ENCODE peak calls at places on chromosome 22, in seven cellular contexts. K is cardiac muscle cell, I is neural progenitor cell, M is bronchial epithelial cell, D is fibroblast of lung, P is left ventricle myocardium inferior, X is spleen. T is an unnamed sample.

GRCh38 chr22:37303821-37304274 is 21.5 kb downstream of the CYTH4 start:
- DNase-seq in D (peak; percentile 92), P (no peak), I (no peak), X (no peak), M (peak; percentile 93), K (no peak), T (no peak)

GRCh38 chr22:38531251-38531956 is 25.3 kb upstream of the DDX17 start:
- DNase-seq in P (no peak), K (no peak), D (no peak), X (no peak), I (no peak), M (no peak), T (no peak)

GRCh38 chr22:35299717-35300497 is at the start of gene TOM1:
- DNase-seq in X (peak; percentile 99), P (peak; percentile 97), M (peak; percentile 88), K (peak; percentile 98), I (peak; percentile 99), D (peak; percentile 99), T (peak; percentile 99)

GRCh38 chr22:44583854-44584253 is 85.8 kb upstream of the RTL6 start:
- DNase-seq in X (peak; percentile 52), M (no peak), P (peak; percentile 7), K (no peak), I (no peak), D (no peak), T (peak; percentile 84)

GRCh38 chr22:37775785-37776638 is 31.7 kb upstream of the GCAT start:
- DNase-seq in K (no peak), X (no peak), I (no peak), P (no peak), D (peak; percentile 83), M (peak; percentile 99), T (no peak)

GRCh38 chr22:19817561-19818263 is 37.0 kb downstream of the GNB1L start:
- DNase-seq in X (no peak), K (no peak), M (no peak), P (no peak), D (no peak), I (no peak), T (peak; percentile 50)

GRCh38 chr22:37309221-37310074 is 27.1 kb downstream of the CYTH4 start:
- DNase-seq in M (no peak), X (peak; percentile 88), D (no peak), I (no peak), K (no peak), P (no peak), T (peak; percentile 64)

GRCh38 chr22:27905638-27906037 is 13.4 kb downstream of the PITPNB start:
- DNase-seq in P (no peak), X (no peak), K (no peak), I (no peak), M (no peak), D (no peak), T (no peak)

GRCh38 chr22:38738475-38739070 is 17.2 kb downstream of the SUN2 start:
- DNase-seq in D (no peak), I (no peak), K (no peak), M (no peak), P (no peak), X (peak; percentile 68), T (no peak)

GRCh38 chr22:20741634-20742581 is 32.0 kb upstream of the SERPIND1 start:
- DNase-seq in D (peak; percentile 15), I (peak; percentile 37), P (no peak), K (peak; percentile 58), X (no peak), M (peak; percentile 35), T (peak; percentile 86)

GRCh38 chr22:36998620-36999351 is 20.5 kb downstream of the TST start:
- DNase-seq in I (no peak), P (no peak), D (no peak), X (no peak), M (peak; percentile 60), K (no peak), T (peak; percentile 71)

GRCh38 chr22:42320463-42321416 is 50.3 kb upstream of the TCF20 start:
- DNase-seq in M (no peak), K (no peak), D (no peak), X (no peak), P (no peak), I (no peak), T (no peak)

GRCh38 chr22:25070870-25071465 is 118.5 kb downstream of the KIAA1671 start:
- DNase-seq in X (no peak), I (no peak), K (no peak), P (no peak), M (no peak), D (peak; percentile 39), T (no peak)

GRCh38 chr22:25071720-25072119 is 119.2 kb downstream of the KIAA1671 start:
- DNase-seq in M (no peak), D (no peak), X (no peak), P (no peak), K (no peak), I (no peak), T (no peak)

GRCh38 chr22:25069426-25069757 is 116.9 kb downstream of the KIAA1671 start:
- DNase-seq in X (no peak), D (no peak), P (no peak), I (no peak), K (no peak), M (no peak), T (no peak)

GRCh38 chr22:25068701-25069100 is 116.2 kb downstream of the KIAA1671 start:
- DNase-seq in I (no peak), K (no peak), P (no peak), M (no peak), X (peak; percentile 78), D (no peak), T (peak; percentile 43)

DNA sequence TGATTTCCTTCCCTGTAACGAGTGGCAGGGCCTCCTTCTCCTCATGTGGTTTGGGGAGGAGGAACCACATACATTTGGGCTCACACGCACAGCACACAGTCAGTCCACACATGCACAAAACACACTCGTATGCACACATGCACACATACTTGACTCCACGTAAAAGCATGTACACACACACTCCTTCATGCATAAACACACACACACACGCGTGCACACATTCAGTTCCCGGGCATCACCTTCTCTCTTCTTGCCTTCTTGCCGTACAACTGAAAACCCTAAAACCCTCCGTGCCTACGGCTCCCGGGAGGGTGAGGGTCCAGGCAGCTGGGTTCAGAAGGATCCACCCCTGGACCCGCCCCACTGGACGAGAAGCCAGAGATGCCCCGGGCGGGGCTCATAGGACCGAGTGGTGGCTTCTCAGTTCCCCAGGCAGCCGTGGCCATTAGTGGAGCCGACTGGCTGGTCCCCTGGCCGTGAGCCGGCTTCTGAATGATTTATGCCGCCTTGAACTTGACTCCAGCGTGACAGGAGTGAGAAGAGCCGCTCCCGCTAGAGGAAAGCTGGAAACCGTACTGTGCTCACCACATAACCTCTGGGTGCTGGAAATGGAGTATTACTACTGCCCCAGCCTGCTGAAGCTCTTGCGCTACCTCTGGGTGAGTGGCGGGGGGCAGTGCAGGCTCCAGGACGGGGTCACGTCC is 117.4 kb downstream of the KIAA1671 start:
- DNase-seq in D (no peak), K (peak; percentile 46), M (no peak), P (no peak), I (no peak), X (no peak), T (peak; percentile 60)
- H3K4me3 ChIP-seq in D (no peak overlapping the region), K (no peak overlapping the region), M (no peak overlapping the region), P (peak overlapping the region; percentile 21), I (no peak overlapping the region), X (no peak overlapping the region), T (no peak overlapping the region)

GRCh38 chr22:50261615-50262459 is at the start of gene MAPK12:
- DNase-seq in X (no peak), P (no peak), D (peak; percentile 45), K (peak; percentile 82), I (peak; percentile 87), M (no peak), T (peak; percentile 98)

GRCh38 chr22:50262460-50262911 is 1.0 kb upstream of the MAPK12 start:
- DNase-seq in X (no peak), K (no peak), I (no peak), M (peak; percentile 40), P (no peak), D (no peak), T (no peak)

GRCh38 chr22:50262973-50263617 is 1.6 kb upstream of the MAPK12 start:
- DNase-seq in D (no peak), X (no peak), P (no peak), M (no peak), I (no peak), K (no peak), T (no peak)

GRCh38 chr22:50264946-50265669 is 3.6 kb upstream of the MAPK12 start:
- DNase-seq in D (no peak), I (no peak), M (no peak), P (no peak), X (no peak), K (no peak), T (no peak)

DNA sequence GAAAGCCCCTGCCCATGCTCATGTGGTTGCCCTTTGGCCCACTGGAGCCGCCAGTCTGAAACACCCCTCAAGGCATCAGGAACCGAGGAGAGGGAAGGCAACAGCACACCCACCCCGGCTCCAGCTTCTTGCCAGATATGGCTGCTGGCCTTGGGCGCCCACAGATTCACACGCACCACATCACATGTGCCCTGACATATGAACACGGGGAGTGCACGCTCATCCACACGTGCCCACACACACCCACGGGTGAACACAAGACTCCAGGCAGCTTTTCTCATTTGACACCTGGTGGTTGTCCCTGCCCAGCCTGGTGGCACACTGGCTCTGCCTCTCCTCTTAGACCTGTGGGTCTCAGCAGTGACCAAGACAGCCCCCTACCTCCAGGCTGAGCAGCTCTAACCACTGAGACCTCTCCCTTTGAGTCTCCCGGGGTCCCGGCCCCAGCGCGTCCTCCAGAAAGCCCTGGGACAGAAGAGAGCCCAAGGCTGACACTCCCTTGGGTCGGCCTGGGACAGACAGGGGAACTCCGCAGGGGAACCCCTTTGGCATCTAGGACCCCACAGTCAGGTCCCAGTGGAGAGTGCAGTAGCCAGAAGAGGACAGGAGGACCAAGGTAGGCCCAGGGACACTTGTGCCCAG is 2.7 kb upstream of the MAPK12 start:
- DNase-seq in P (no peak), I (no peak), K (no peak), D (no peak), M (no peak), X (no peak), T (no peak)
- H3K27me3 ChIP-seq in P (peaks cover 11% of the 10 kb centered on the region), I (peaks cover 88% of the 10 kb centered on the region), K (peaks cover 44% of the 10 kb centered on the region), D (no peaks in the 10 kb centered on the region), M (no peaks in the 10 kb centered on the region), X (peaks cover 23% of the 10 kb centered on the region), T (peaks cover 47% of the 10 kb centered on the region)

GRCh38 chr22:17734197-17734596 is 40.1 kb downstream of the BID start:
- DNase-seq in X (no peak), D (peak; percentile 64), P (no peak), K (no peak), I (no peak), M (no peak), T (no peak)
- H3K36me3 ChIP-seq in X (peaks cover 48% of the 10 kb centered on the region), D (peaks cover 7% of the 10 kb centered on the region), P (peaks cover 80% of the 10 kb centered on the region), K (peaks cover 39% of the 10 kb centered on the region), I (no peaks in the 10 kb centered on the region), M (peaks cover 10% of the 10 kb centered on the region), T (peaks cover 1% of the 10 kb centered on the region)

DNA sequence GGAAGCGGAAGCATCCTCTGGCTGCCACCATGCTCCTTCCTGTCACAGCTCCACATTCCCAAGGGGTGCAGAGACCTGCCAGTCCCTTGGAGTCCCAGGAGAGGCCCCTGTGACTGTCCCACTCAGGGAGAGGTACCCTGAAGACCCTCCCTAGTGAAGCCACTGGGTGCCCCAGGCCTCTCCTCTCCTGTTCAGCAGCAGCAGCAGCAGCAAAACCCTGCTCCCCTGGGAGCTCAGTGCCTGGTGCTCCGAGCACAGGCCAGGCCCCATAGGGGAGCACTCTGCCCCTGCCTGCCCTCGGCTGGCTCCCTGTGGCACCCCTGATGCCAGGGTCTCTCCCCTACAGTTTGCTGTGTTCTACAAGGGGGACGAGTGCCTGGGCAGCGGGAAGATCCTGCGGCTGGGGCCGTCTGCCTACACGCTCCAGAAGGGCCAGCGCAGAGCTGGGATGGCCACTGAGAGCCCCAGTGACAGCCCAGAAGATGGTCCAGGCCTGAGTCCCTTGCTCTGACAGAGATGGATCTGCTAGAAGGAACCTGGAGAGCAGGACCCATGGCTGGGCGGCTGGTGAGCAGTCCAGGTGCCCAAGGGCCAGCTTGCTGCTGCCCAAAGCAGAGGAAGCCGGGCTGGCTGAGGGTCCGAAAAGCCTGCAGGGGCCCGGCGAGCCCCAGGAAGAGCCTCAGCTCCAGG is 21.1 kb downstream of the TRMU start:
- DNase-seq in D (no peak), K (no peak), I (no peak), X (no peak), M (no peak), P (no peak), T (peak; percentile 50)
- H3K4me3 ChIP-seq in D (no peak overlapping the region), K (no peak overlapping the region), I (no peak overlapping the region), X (no peak overlapping the region), M (no peak overlapping the region), P (no peak overlapping the region), T (no peak overlapping the region)

T was measured in H7.